ENCODE peak calls at places on chromosomes 4 and X, in ten cellular contexts. R, O, N, M, S, L, Z, Q, T and G are unnamed samples.

GRCh38 chr4:54227261-54228063 is 1.6 kb upstream of the PDGFRA start:
- DNase-seq in S (peak; percentile 64), Z (peak; percentile 67), N (peak; percentile 20), R (peak; percentile 58), L (peak; percentile 44), O (peak; percentile 80), T (no peak), Q (no peak), M (peak; percentile 72), G (no peak)

GRCh38 chr4:121408-122084 is 2.8 kb upstream of the ZNF718 start:
- DNase-seq in Q (no peak), S (peak; percentile 6), L (no peak), R (peak; percentile 46), M (no peak), N (no peak), T (no peak), O (no peak), Z (no peak), G (no peak)

GRCh38 chr4:126318376-126318775 is 1003.6 kb downstream of the FAT4 start:
- DNase-seq in N (no peak), Q (no peak), O (no peak), Z (no peak), R (no peak), S (no peak), M (no peak), L (no peak), T (no peak), G (no peak)

GRCh38 chrX:7448123-7448522 is 300.2 kb upstream of the PUDP start:
- DNase-seq in S (no peak), M (no peak), R (no peak), Q (no peak), O (no peak), Z (no peak), L (no peak), N (no peak), T (no peak), G (no peak)

GRCh38 chrX:16120431-16120830 is 2.9 kb upstream of the GRPR start:
- DNase-seq in N (no peak), R (no peak), Z (no peak), S (no peak), Q (no peak), T (no peak), L (no peak), O (no peak), M (no peak), G (no peak)

GRCh38 chr4:123561525-123561924 is 164.9 kb downstream of the SPRY1 start:
- DNase-seq in S (no peak), T (no peak), O (no peak), M (no peak), Q (no peak), L (no peak), R (no peak), Z (no peak), N (no peak), G (no peak)

GRCh38 chrX:50081282-50081955 is 119.4 kb downstream of the AKAP4 start:
- DNase-seq in L (peak; percentile 37), N (peak; percentile 19), S (peak; percentile 43), O (peak; percentile 13), T (no peak), R (peak; percentile 45), Q (no peak), Z (peak; percentile 34), M (no peak), G (peak; percentile 54)

GRCh38 chr4:27176400-27176799 is 315.8 kb downstream of the STIM2 start:
- DNase-seq in R (no peak), N (no peak), T (no peak), Z (no peak), M (no peak), L (peak; percentile 14), S (peak; percentile 50), O (peak; percentile 41), Q (no peak), G (no peak)

GRCh38 chr4:57460967-57461366 is 350.8 kb upstream of the IGFBP7 start:
- DNase-seq in M (no peak), T (no peak), R (no peak), S (no peak), O (no peak), Q (no peak), N (no peak), Z (no peak), L (no peak), G (no peak)

GRCh38 chr4:86972997-86973396 is 38.2 kb downstream of the AFF1 start:
- DNase-seq in N (no peak), M (no peak), R (no peak), S (no peak), T (no peak), Q (peak; percentile 58), Z (no peak), L (no peak), O (no peak), G (peak; percentile 75)

GRCh38 chr4:104470770-104471169 is 23.9 kb downstream of the CXXC4 start:
- DNase-seq in Z (no peak), T (no peak), O (no peak), M (no peak), S (no peak), R (no peak), N (no peak), L (no peak), Q (no peak), G (no peak)

GRCh38 chrX:7294483-7294882 is 146.5 kb upstream of the PUDP start:
- DNase-seq in O (peak; percentile 27), N (no peak), Q (no peak), R (no peak), Z (no peak), M (no peak), L (no peak), S (no peak), T (no peak), G (no peak)

DNA sequence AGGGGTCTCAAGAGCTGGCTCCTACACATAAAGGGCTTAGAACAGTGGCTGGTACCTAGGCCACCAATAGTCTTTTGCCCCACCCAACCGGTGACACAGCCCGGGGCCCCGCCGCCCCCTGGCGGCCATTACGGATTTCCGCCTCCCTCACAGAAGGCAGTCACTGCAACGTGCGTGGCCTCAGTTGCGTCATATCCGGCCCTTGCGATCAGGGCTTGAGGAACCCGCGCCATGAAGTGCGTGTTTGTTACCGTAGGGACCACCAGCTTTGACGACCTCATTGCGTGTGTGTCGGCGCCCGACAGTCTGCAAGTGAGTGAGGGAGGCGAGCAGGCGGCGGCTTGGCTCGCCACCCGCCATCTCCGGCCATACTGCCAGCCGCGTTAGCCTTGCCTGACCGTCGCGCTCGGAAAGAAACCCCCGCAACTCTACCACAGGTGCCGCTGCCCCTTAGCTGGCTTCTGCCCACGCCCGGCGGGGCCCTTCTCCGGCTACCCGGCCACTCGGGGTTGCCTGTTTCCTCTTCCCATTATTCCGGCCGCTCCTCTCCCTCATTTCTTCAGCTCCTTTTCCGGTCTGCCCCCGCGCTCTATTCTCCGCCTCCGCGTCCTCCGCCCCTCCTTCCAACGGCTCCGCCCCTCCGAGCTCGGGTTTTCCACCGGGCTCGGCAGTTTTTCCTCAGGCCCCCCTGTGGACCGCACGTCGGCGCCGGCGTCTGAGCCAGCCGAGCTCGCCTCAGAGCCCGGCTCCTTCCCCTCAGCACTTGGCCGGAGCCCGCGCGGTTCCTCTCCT is at the start of gene ALG13:
- DNase-seq in L (peak; percentile 93), Q (peak; percentile 83), Z (peak; percentile 85), N (peak; percentile 92), O (peak; percentile 90), S (peak; percentile 81), M (peak; percentile 96), T (peak; percentile 92), R (peak; percentile 92), G (peak; percentile 86)
- TF ChIP-seq POLR2A in L (peak; percentile 74), Q (peak; percentile 42), Z (peak; percentile 73), N (peak; percentile 45), O (peak; percentile 80), S (peak; percentile 78), M (peak; percentile 40), T (no peak), R (peak; percentile 61), G (peak; percentile 4)

GRCh38 chr4:151169900-151170299 is 70.5 kb downstream of the RPS3A start:
- DNase-seq in S (no peak), R (no peak), Z (no peak), Q (no peak), T (no peak), O (peak; percentile 74), L (no peak), N (no peak), M (no peak), G (no peak)
- H3K4me1 ChIP-seq in S (peaks cover 2% of the 10 kb centered on the region), R (peaks cover 27% of the 10 kb centered on the region), Z (peaks cover 3% of the 10 kb centered on the region), Q (no peaks in the 10 kb centered on the region), T (peaks cover 10% of the 10 kb centered on the region), O (peaks cover 14% of the 10 kb centered on the region), L (peaks cover 10% of the 10 kb centered on the region), N (peaks cover 3% of the 10 kb centered on the region), M (no peaks in the 10 kb centered on the region), G (peaks cover 5% of the 10 kb centered on the region)

GRCh38 chr4:17512973-17513665 is 1.2 kb upstream of the QDPR start:
- DNase-seq in Q (no peak), N (no peak), S (no peak), M (no peak), R (no peak), L (no peak), T (no peak), O (no peak), Z (no peak), G (no peak)
- H3K27ac ChIP-seq in Q (no peak overlapping the region), N (peak overlapping the region; percentile 79), S (no peak overlapping the region), M (no peak overlapping the region), R (no peak overlapping the region), L (no peak overlapping the region), T (no peak overlapping the region), O (no peak overlapping the region), Z (no peak overlapping the region), G (no peak overlapping the region)

GRCh38 chr4:101031971-101032370 is 315.4 kb downstream of the PPP3CA start:
- DNase-seq in L (no peak), S (peak; percentile 62), R (no peak), Q (no peak), N (no peak), M (no peak), T (no peak), O (no peak), Z (no peak), G (no peak)

GRCh38 chr4:101033986-101034385 is 313.3 kb downstream of the PPP3CA start:
- DNase-seq in T (no peak), L (no peak), R (no peak), Q (no peak), M (no peak), S (no peak), Z (no peak), O (no peak), N (no peak), G (no peak)

GRCh38 chr4:101037249-101037648 is 310.1 kb downstream of the PPP3CA start:
- DNase-seq in O (no peak), S (no peak), N (no peak), L (no peak), M (no peak), Z (peak; percentile 36), T (no peak), R (no peak), Q (no peak), G (no peak)

GRCh38 chr4:101037938-101038413 is 309.4 kb downstream of the PPP3CA start:
- DNase-seq in T (no peak), N (no peak), O (peak; percentile 13), Q (no peak), R (no peak), S (no peak), L (no peak), Z (peak; percentile 78), M (no peak), G (no peak)

DNA sequence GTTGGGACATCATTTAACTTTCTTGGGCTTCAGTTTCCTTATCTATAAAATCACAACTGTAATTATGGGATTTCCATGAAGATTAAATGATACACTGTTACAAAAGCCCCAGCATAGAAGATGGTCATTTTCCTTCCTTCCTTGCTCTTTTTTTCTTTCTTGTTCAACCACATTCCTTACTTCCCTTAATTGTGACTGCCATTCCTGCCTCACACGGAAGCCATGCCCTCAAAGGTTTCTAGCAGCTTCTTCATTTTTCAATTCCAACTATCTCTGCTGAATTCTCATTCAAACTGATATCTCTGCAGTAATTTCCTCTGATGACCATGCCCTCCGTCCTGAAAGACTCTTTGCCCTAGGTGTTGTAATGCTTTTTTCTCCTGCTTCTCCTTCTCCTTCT is 311.8 kb downstream of the PPP3CA start:
- DNase-seq in Z (no peak), Q (no peak), S (no peak), T (no peak), N (no peak), R (no peak), L (no peak), O (no peak), M (no peak), G (no peak)
- TF ChIP-seq POLR2A in Z (no peak), Q (no peak), S (no peak), T (no peak), N (no peak), R (no peak), L (no peak), O (no peak), M (no peak), G (no peak)